ENCODE peak calls at places on chromosomes 13 and 19, in four cellular contexts. A is GM12878, W is K562, N is HepG2. Q is an unnamed sample.

GRCh38 chr19:36418287-36419001 is at the start of gene ZFP82:
- DNase-seq in N (peak; percentile 54), A (peak; percentile 37), W (peak; percentile 70), Q (peak; percentile 98)

GRCh38 chr13:31951215-31951678 is 80.3 kb upstream of the FRY start:
- DNase-seq in A (peak; percentile 89), W (no peak), N (no peak), Q (no peak)

GRCh38 chr19:48403606-48404005 is 10.1 kb downstream of the GRIN2D start:
- DNase-seq in W (peak; percentile 36), A (no peak), N (peak; percentile 62), Q (peak; percentile 91)

GRCh38 chr13:105491345-105491744 is 1044.1 kb downstream of the EFNB2 start:
- DNase-seq in N (no peak), A (no peak), W (no peak), Q (no peak)

GRCh38 chr13:103471896-103472295 is 405.7 kb upstream of the SLC10A2 start:
- DNase-seq in A (no peak), N (no peak), W (no peak), Q (no peak)

GRCh38 chr13:99075268-99076191 is 97.7 kb upstream of the DOCK9 start:
- DNase-seq in W (no peak), N (no peak), A (peak; percentile 36), Q (no peak)

GRCh38 chr13:25980255-25980654 is 71.6 kb downstream of the SHISA2 start:
- DNase-seq in N (peak; percentile 11), W (no peak), A (no peak), Q (peak; percentile 40)

GRCh38 chr19:42254083-42254849 is 662 bp downstream of the ERF start:
- DNase-seq in W (peak; percentile 71), N (peak; percentile 76), A (no peak), Q (peak; percentile 79)

GRCh38 chr19:35960432-35960972 is 24.3 kb downstream of the LRFN3 start:
- DNase-seq in W (no peak), N (no peak), A (no peak), Q (no peak)

GRCh38 chr13:98664047-98664446 is 87.1 kb upstream of the STK24 start:
- DNase-seq in N (no peak), W (no peak), A (no peak), Q (no peak)

GRCh38 chr13:88717946-88718345 is 1046.8 kb downstream of the SLITRK5 start:
- DNase-seq in W (no peak), N (no peak), A (no peak), Q (no peak)

GRCh38 chr13:45537506-45537905 is 72.8 kb downstream of the COG3 start:
- DNase-seq in N (no peak), A (no peak), W (no peak), Q (no peak)

GRCh38 chr13:36758345-36758744 is 60.7 kb upstream of the RFXAP start:
- DNase-seq in N (no peak), W (no peak), A (no peak), Q (peak; percentile 34)

GRCh38 chr19:47512948-47513319 is 1.9 kb downstream of the NAPA start:
- DNase-seq in W (no peak), N (no peak), A (no peak), Q (no peak)

GRCh38 chr19:10502524-10503001 is 593 bp downstream of the KEAP1 start:
- DNase-seq in W (peak; percentile 93), N (peak; percentile 83), A (peak; percentile 61), Q (peak; percentile 94)

GRCh38 chr13:37769078-37769477 is 100.5 kb downstream of the TRPC4 start:
- DNase-seq in W (no peak), N (peak; percentile 2), A (no peak), Q (no peak)

GRCh38 chr13:29758591-29759114 is 91.8 kb downstream of the UBL3 start:
- DNase-seq in N (peak; percentile 5), A (peak; percentile 74), W (no peak), Q (no peak)

GRCh38 chr13:44734204-44734707 is 158.1 kb upstream of the TSC22D1 start:
- DNase-seq in A (no peak), W (no peak), N (no peak), Q (peak; percentile 77)

GRCh38 chr13:87052731-87053130 is 618.4 kb upstream of the SLITRK5 start:
- DNase-seq in A (no peak), N (no peak), W (no peak), Q (no peak)

GRCh38 chr13:46866150-46866549 is 30.7 kb downstream of the HTR2A start:
- DNase-seq in N (peak; percentile 4), A (no peak), W (no peak), Q (peak; percentile 21)

GRCh38 chr13:90454002-90454636 is 893.4 kb upstream of the MIR17HG start:
- DNase-seq in A (no peak), N (no peak), W (no peak), Q (no peak)

GRCh38 chr13:27667946-27668345 is 46.3 kb downstream of the POLR1D start:
- DNase-seq in W (peak; percentile 9), N (no peak), A (no peak), Q (peak; percentile 26)

GRCh38 chr13:111115841-111116500 is 861 bp downstream of the ARHGEF7 start:
- DNase-seq in A (no peak), W (no peak), N (peak; percentile 12), Q (peak; percentile 80)

GRCh38 chr13:110825516-110825915 is 89.4 kb downstream of the ANKRD10 start:
- DNase-seq in N (no peak), A (no peak), W (no peak), Q (no peak)

GRCh38 chr19:2286402-2287140 is 4.6 kb upstream of the PEAK3 start:
- DNase-seq in W (no peak), A (no peak), N (no peak), Q (no peak)

GRCh38 chr19:16319466-16319865 is 5.2 kb upstream of the KLF2 start:
- DNase-seq in W (no peak), N (no peak), A (no peak), Q (no peak)

GRCh38 chr19:3440082-3440481 is 40.2 kb downstream of the SMIM24 start:
- DNase-seq in W (peak; percentile 62), A (no peak), N (peak; percentile 50), Q (peak; percentile 67)

GRCh38 chr13:111110054-111110453 is 5.1 kb upstream of the ARHGEF7 start:
- DNase-seq in W (no peak), N (no peak), A (no peak), Q (no peak)

GRCh38 chr13:46383383-46383782 is 3.7 kb downstream of the RUBCNL start:
- DNase-seq in W (no peak), N (no peak), A (no peak), Q (no peak)

GRCh38 chr13:35631666-35632065 is 155.2 kb upstream of the MAB21L1 start:
- DNase-seq in A (no peak), W (no peak), N (no peak), Q (no peak)

GRCh38 chr13:35630551-35631275 is 154.2 kb upstream of the MAB21L1 start:
- DNase-seq in A (no peak), N (peak; percentile 52), W (peak; percentile 11), Q (peak; percentile 36)
- TF ChIP-seq RFX5 in A (no peak), N (no peak), W (no peak), Q (no peak)

GRCh38 chr13:24683833-24684599 is 3.8 kb downstream of the ATP12A start:
- DNase-seq in A (no peak), N (peak; percentile 43), W (peak; percentile 88), Q (peak; percentile 91)
- TF ChIP-seq JUND in A (no peak), N (no peak), W (no peak), Q (no peak)

GRCh38 chr19:57887195-57887941 is 1.5 kb downstream of the ZNF814 start:
- DNase-seq in N (no peak), A (no peak), W (no peak), Q (no peak)

GRCh38 chr19:57888494-57889231 is at the start of gene ZNF814:
- DNase-seq in A (peak; percentile 55), W (no peak), N (no peak), Q (peak; percentile 74)

GRCh38 chr19:57886046-57886445 is 2.8 kb downstream of the ZNF814 start:
- DNase-seq in W (no peak), A (no peak), N (no peak), Q (no peak)

GRCh38 chr19:57888107-57888493 is 737 bp downstream of the ZNF814 start:
- DNase-seq in W (no peak), N (no peak), A (no peak), Q (no peak)
- TF ChIP-seq SMC3 in W (no peak), N (no peak), A (no peak), Q (no peak)

GRCh38 chr19:572891-573825 is 762 bp downstream of the BSG start:
- DNase-seq in W (no peak), N (no peak), A (no peak), Q (peak; percentile 69)
- TF ChIP-seq RFX5 in W (no peak), N (no peak), A (no peak), Q (no peak)

DNA sequence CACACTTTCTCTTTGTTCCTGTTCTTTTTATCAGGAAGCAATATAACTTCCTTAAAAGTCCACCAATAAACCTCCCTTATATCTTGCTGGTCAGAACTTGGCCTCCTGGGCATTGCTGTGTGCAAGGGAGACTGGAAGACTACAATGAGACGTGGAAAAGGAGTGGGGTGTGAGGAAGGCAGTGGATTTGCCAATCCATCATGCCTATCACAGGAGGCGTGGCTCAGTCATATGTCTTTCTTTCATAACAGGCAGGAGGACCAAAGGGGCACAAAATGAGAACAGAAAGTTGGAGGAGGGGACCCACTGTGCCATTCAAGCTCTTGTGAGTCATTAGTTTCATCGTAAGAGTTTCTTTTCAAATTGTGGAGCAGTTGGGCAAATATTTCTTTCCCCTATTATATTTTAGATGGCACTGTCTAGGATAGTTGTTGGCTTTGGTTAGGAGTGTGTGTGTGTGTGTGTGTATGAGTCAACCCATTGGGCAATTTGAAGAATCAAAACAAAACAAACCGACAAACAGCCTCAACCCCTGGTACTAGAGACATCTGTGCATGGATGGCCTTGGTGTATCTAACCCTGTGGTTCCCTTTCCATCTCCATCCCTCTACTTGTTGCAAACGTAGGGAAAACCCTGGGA is 471.5 kb downstream of the TSHZ3 start:
- DNase-seq in N (no peak), A (no peak), W (no peak), Q (no peak)
- TF ChIP-seq JUND in N (no peak), A (no peak), W (no peak), Q (no peak)

GRCh38 chr13:101307181-101307701 is 109.1 kb downstream of the NALCN start:
- DNase-seq in A (no peak), W (no peak), N (no peak), Q (no peak)
- TF ChIP-seq SMC3 in A (no peak), W (no peak), N (no peak), Q (no peak)

DNA sequence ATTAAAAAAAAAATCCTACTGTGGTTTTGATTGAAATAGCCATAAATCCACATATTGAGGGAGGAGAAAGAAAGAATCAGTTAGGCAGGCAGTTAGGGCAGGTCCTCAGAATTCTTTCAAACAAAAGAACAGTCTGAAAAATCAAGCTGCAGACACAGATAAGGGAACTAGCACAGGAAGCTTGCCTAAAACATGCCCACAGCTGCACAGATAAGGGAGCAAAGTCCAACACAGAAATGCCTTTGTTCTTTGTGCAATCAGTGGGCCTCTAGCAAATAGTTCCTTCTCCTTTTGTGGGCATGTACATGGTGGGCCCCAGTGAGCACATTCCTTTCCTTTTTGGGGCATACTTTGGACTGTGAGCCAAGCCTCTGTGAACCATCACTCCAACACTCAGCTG is 42.7 kb downstream of the UTP14C start:
- DNase-seq in A (no peak), N (peak; percentile 62), W (no peak), Q (no peak)
- TF ChIP-seq RFX5 in A (no peak), N (no peak), W (no peak), Q (no peak)